ENCODE peak calls at places on chromosomes 2 and 18, in nine cellular contexts. L is AG20443, F is RKO, N is NCI-H510A treated with DMSO at 0.1 percent for 48 hours, G is NCI-H2171 treated with DMSO at 0.1 percent for 48 hours, X is sciatic nerve, A is kidney tubule cell, S is tibial nerve, J is activated gamma-delta T cell treated with Interleukin-2 at 50 U/mL for 16 hours. B is an unnamed sample.

GRCh38 chr18:34122724-34123334 is 101.9 kb downstream of the NOL4 start:
- DNase-seq in J (no peak), A (peak; percentile 69), S (no peak), N (peak; percentile 96), X (no peak), L (peak; percentile 45), F (peak; percentile 44), G (peak; percentile 82), B (peak; percentile 52)

GRCh38 chr2:60551241-60552095 is 2.0 kb downstream of the BCL11A start:
- DNase-seq in S (no peak), N (peak; percentile 32), G (peak; percentile 58), F (peak; percentile 72), L (peak; percentile 55), J (no peak), X (no peak), A (peak; percentile 13), B (no peak)

GRCh38 chr2:46555011-46555410 is 75.6 kb downstream of the TMEM247 start:
- DNase-seq in F (no peak), G (no peak), X (no peak), S (no peak), N (no peak), L (no peak), J (peak; percentile 28), A (no peak), B (no peak)

GRCh38 chr2:217207387-217208010 is 347.6 kb upstream of the TNP1 start:
- DNase-seq in F (no peak), N (no peak), S (no peak), J (no peak), L (no peak), A (no peak), G (no peak), X (no peak), B (no peak)

GRCh38 chr2:124959582-124959981 is 934.5 kb downstream of the CNTNAP5 start:
- DNase-seq in X (no peak), J (no peak), S (no peak), G (peak; percentile 7), A (no peak), L (no peak), F (no peak), N (no peak), B (no peak)

GRCh38 chr18:23648930-23649622 is 13.6 kb downstream of the ANKRD29 start:
- DNase-seq in A (no peak), N (no peak), S (no peak), F (no peak), G (no peak), X (no peak), L (no peak), J (no peak), B (no peak)

GRCh38 chr2:729363-729762 is 52.2 kb upstream of the TMEM18 start:
- DNase-seq in N (no peak), G (no peak), L (no peak), S (no peak), A (no peak), J (no peak), F (no peak), X (no peak), B (no peak)

GRCh38 chr2:3488768-3489448 is 30.4 kb downstream of the ADI1 start:
- DNase-seq in J (no peak), A (peak; percentile 48), L (no peak), S (no peak), F (no peak), G (no peak), X (peak; percentile 50), N (peak; percentile 48), B (no peak)

GRCh38 chr2:25078171-25079049 is 36.5 kb downstream of the EFR3B start:
- DNase-seq in L (peak; percentile 63), S (no peak), X (no peak), A (peak; percentile 84), G (peak; percentile 87), J (no peak), F (peak; percentile 19), N (peak; percentile 92), B (peak; percentile 52)

GRCh38 chr2:197209274-197209673 is 101.3 kb downstream of the ANKRD44 start:
- DNase-seq in N (no peak), L (no peak), G (no peak), S (no peak), J (no peak), X (no peak), A (peak; percentile 89), F (no peak), B (no peak)

GRCh38 chr2:209426432-209426831 is 2.6 kb downstream of the MAP2 start:
- DNase-seq in F (no peak), J (no peak), S (no peak), L (no peak), G (peak; percentile 84), A (peak; percentile 71), N (peak; percentile 89), X (no peak), B (peak; percentile 77)

GRCh38 chr18:35577045-35577848 is 4.3 kb upstream of the GALNT1 start:
- DNase-seq in S (no peak), F (no peak), A (peak; percentile 100), J (no peak), X (no peak), G (no peak), L (no peak), N (no peak), B (no peak)

GRCh38 chr2:16218651-16219050 is 278.3 kb downstream of the MYCN start:
- DNase-seq in J (no peak), A (peak; percentile 5), S (no peak), F (peak; percentile 14), G (no peak), X (no peak), L (no peak), N (no peak), B (no peak)

GRCh38 chr18:34493566-34494358 is 216.3 kb upstream of the DTNA start:
- DNase-seq in J (no peak), F (no peak), N (peak; percentile 73), L (peak; percentile 56), X (no peak), S (no peak), G (peak; percentile 66), A (peak; percentile 71), B (no peak)

GRCh38 chr2:58137856-58138255 is 91.2 kb downstream of the VRK2 start:
- DNase-seq in S (no peak), F (no peak), J (no peak), A (no peak), X (no peak), L (no peak), G (peak; percentile 56), N (no peak), B (no peak)

GRCh38 chr2:220446106-220446712 is 818.8 kb downstream of the SLC4A3 start:
- DNase-seq in J (no peak), A (no peak), L (no peak), S (no peak), X (no peak), F (no peak), N (no peak), G (no peak), B (no peak)

GRCh38 chr2:200302940-200303727 is 3.4 kb upstream of the SPATS2L start:
- DNase-seq in J (no peak), S (no peak), X (no peak), N (no peak), A (peak; percentile 98), L (no peak), F (peak; percentile 97), G (no peak), B (no peak)

GRCh38 chr18:65523461-65523860 is 227.4 kb upstream of the CDH7 start:
- DNase-seq in N (no peak), G (no peak), L (no peak), J (no peak), X (no peak), S (no peak), A (no peak), F (no peak), B (no peak)

GRCh38 chr2:227834423-227834822 is 20.8 kb downstream of the CCL20 start:
- DNase-seq in A (peak; percentile 72), G (no peak), L (no peak), S (no peak), J (no peak), N (no peak), F (no peak), X (no peak), B (no peak)

GRCh38 chr18:74522635-74523548 is 11.4 kb upstream of the CNDP1 start:
- DNase-seq in F (no peak), S (no peak), J (no peak), G (no peak), N (peak; percentile 96), L (no peak), X (no peak), A (peak; percentile 44), B (no peak)

GRCh38 chr18:47528343-47528742 is 276.9 kb upstream of the SKOR2 start:
- DNase-seq in G (no peak), F (no peak), S (no peak), X (no peak), N (no peak), A (no peak), L (no peak), J (no peak), B (no peak)

GRCh38 chr2:85785027-85785822 is 31.4 kb downstream of the ATOH8 start:
- DNase-seq in L (peak; percentile 90), N (no peak), A (no peak), X (peak; percentile 77), J (no peak), S (no peak), F (no peak), G (no peak), B (no peak)

GRCh38 chr2:64606495-64607363 is 47.0 kb downstream of the SERTAD2 start:
- DNase-seq in N (no peak), X (peak; percentile 91), F (no peak), G (no peak), L (peak; percentile 94), S (peak; percentile 84), A (peak; percentile 95), J (peak; percentile 77), B (no peak)

GRCh38 chr2:127455566-127456493 is 37.6 kb downstream of the PROC start:
- DNase-seq in X (no peak), F (no peak), N (no peak), L (no peak), J (no peak), A (peak; percentile 2), S (no peak), G (peak; percentile 3), B (no peak)

GRCh38 chr2:205731521-205731965 is 49.2 kb downstream of the NRP2 start:
- DNase-seq in J (no peak), S (no peak), N (no peak), L (peak; percentile 78), A (peak; percentile 69), X (no peak), G (no peak), F (no peak), B (no peak)

GRCh38 chr18:54127759-54128378 is 96.6 kb downstream of the MBD2 start:
- DNase-seq in X (no peak), F (peak; percentile 59), A (peak; percentile 41), L (peak; percentile 70), N (peak; percentile 34), S (no peak), J (no peak), G (peak; percentile 48), B (peak; percentile 48)

GRCh38 chr2:85394976-85395375 is 15.2 kb downstream of the CAPG start:
- DNase-seq in J (no peak), F (no peak), G (no peak), S (no peak), N (no peak), A (no peak), X (no peak), L (no peak), B (no peak)

GRCh38 chr18:10518595-10519273 is 7.1 kb upstream of the NAPG start:
- DNase-seq in S (peak; percentile 48), A (peak; percentile 33), L (peak; percentile 73), J (no peak), N (no peak), X (peak; percentile 77), G (no peak), F (no peak), B (no peak)

GRCh38 chr2:240440251-240440650 is 4.8 kb downstream of the GPC1 start:
- DNase-seq in S (no peak), L (no peak), X (no peak), A (no peak), J (no peak), G (no peak), F (no peak), N (no peak), B (no peak)

GRCh38 chr2:158560259-158560658 is 103.5 kb downstream of the PKP4 start:
- DNase-seq in S (no peak), G (no peak), L (no peak), J (no peak), F (no peak), A (no peak), X (no peak), N (no peak), B (no peak)